ENCODE peak calls at places on chromosomes 16 and 17, in nine cellular contexts. One of them, this sample, is unnamed.

GRCh38 chr17:2344528-2344927 is 7.2 kb downstream of the SGSM2 start:
- DNase-seq in NCI-H1048: no peak
- DNase-seq in CD8-positive, alpha-beta memory T cell: no peak
- DNase-seq in NCI-H510A: no peak
- DNase-seq in gastrocnemius medialis: no peak
- DNase-seq in putamen: no peak
- DNase-seq in Calu3: no peak
- DNase-seq in mesendoderm: no peak
- DNase-seq in OCI-M1: no peak
- DNase-seq in this sample: no peak

GRCh38 chr16:54591816-54592246 is 305.2 kb upstream of the IRX3 start:
- DNase-seq in putamen: no peak
- DNase-seq in NCI-H1048: no peak
- DNase-seq in OCI-M1: no peak
- DNase-seq in mesendoderm: no peak
- DNase-seq in Calu3: no peak
- DNase-seq in CD8-positive, alpha-beta memory T cell: no peak
- DNase-seq in NCI-H510A: no peak
- DNase-seq in gastrocnemius medialis: no peak
- DNase-seq in this sample: no peak

GRCh38 chr17:4626734-4627256 is 14.7 kb downstream of the ALOX15 start:
- DNase-seq in mesendoderm: no peak
- DNase-seq in gastrocnemius medialis: no peak
- DNase-seq in NCI-H510A: no peak
- DNase-seq in putamen: no peak
- DNase-seq in NCI-H1048: no peak
- DNase-seq in CD8-positive, alpha-beta memory T cell: no peak
- DNase-seq in Calu3: no peak
- DNase-seq in OCI-M1: peak
- DNase-seq in this sample: no peak

GRCh38 chr16:495127-495748 is 32.3 kb upstream of the CAPN15 start:
- DNase-seq in putamen: no peak
- DNase-seq in mesendoderm: peak
- DNase-seq in NCI-H1048: no peak
- DNase-seq in CD8-positive, alpha-beta memory T cell: no peak
- DNase-seq in Calu3: peak
- DNase-seq in OCI-M1: peak
- DNase-seq in NCI-H510A: no peak
- DNase-seq in gastrocnemius medialis: no peak
- DNase-seq in this sample: peak

GRCh38 chr16:89217388-89218191 is at the start of gene ZNF778:
- DNase-seq in putamen: peak
- DNase-seq in NCI-H510A: peak
- DNase-seq in CD8-positive, alpha-beta memory T cell: peak
- DNase-seq in gastrocnemius medialis: peak
- DNase-seq in Calu3: peak
- DNase-seq in mesendoderm: peak
- DNase-seq in NCI-H1048: peak
- DNase-seq in OCI-M1: peak
- DNase-seq in this sample: peak

GRCh38 chr17:43018932-43019331 is 3.3 kb downstream of the VAT1 start:
- DNase-seq in Calu3: no peak
- DNase-seq in NCI-H1048: no peak
- DNase-seq in mesendoderm: no peak
- DNase-seq in CD8-positive, alpha-beta memory T cell: no peak
- DNase-seq in gastrocnemius medialis: no peak
- DNase-seq in putamen: no peak
- DNase-seq in NCI-H510A: no peak
- DNase-seq in OCI-M1: peak
- DNase-seq in this sample: peak

GRCh38 chr16:74563828-74564263 is 43.1 kb downstream of the GLG1 start:
- DNase-seq in mesendoderm: peak
- DNase-seq in OCI-M1: peak
- DNase-seq in gastrocnemius medialis: peak
- DNase-seq in NCI-H1048: no peak
- DNase-seq in CD8-positive, alpha-beta memory T cell: no peak
- DNase-seq in NCI-H510A: no peak
- DNase-seq in putamen: no peak
- DNase-seq in Calu3: peak
- DNase-seq in this sample: peak

GRCh38 chr16:396605-397004 is 394 bp upstream of the NME4 start:
- DNase-seq in CD8-positive, alpha-beta memory T cell: no peak
- DNase-seq in NCI-H1048: no peak
- DNase-seq in OCI-M1: peak
- DNase-seq in gastrocnemius medialis: no peak
- DNase-seq in NCI-H510A: no peak
- DNase-seq in putamen: no peak
- DNase-seq in mesendoderm: peak
- DNase-seq in Calu3: no peak
- DNase-seq in this sample: peak

GRCh38 chr16:68951991-68952877 is 108.9 kb downstream of the TANGO6 start:
- DNase-seq in putamen: no peak
- DNase-seq in NCI-H1048: no peak
- DNase-seq in mesendoderm: peak
- DNase-seq in OCI-M1: no peak
- DNase-seq in Calu3: no peak
- DNase-seq in gastrocnemius medialis: no peak
- DNase-seq in NCI-H510A: no peak
- DNase-seq in CD8-positive, alpha-beta memory T cell: no peak
- DNase-seq in this sample: no peak

GRCh38 chr16:58306327-58306726 is 11.5 kb upstream of the PRSS54 start:
- DNase-seq in NCI-H510A: no peak
- DNase-seq in mesendoderm: no peak
- DNase-seq in NCI-H1048: no peak
- DNase-seq in putamen: no peak
- DNase-seq in Calu3: peak
- DNase-seq in CD8-positive, alpha-beta memory T cell: peak
- DNase-seq in OCI-M1: peak
- DNase-seq in gastrocnemius medialis: no peak
- DNase-seq in this sample: peak

GRCh38 chr17:10633738-10634379 is 23.2 kb downstream of the MYH3 start:
- DNase-seq in gastrocnemius medialis: no peak
- DNase-seq in NCI-H510A: no peak
- DNase-seq in CD8-positive, alpha-beta memory T cell: no peak
- DNase-seq in Calu3: no peak
- DNase-seq in mesendoderm: no peak
- DNase-seq in putamen: no peak
- DNase-seq in OCI-M1: no peak
- DNase-seq in NCI-H1048: no peak
- DNase-seq in this sample: no peak

GRCh38 chr17:76872874-76873221 is 4.6 kb downstream of the MGAT5B start:
- DNase-seq in NCI-H510A: no peak
- DNase-seq in CD8-positive, alpha-beta memory T cell: no peak
- DNase-seq in mesendoderm: no peak
- DNase-seq in Calu3: no peak
- DNase-seq in gastrocnemius medialis: no peak
- DNase-seq in NCI-H1048: no peak
- DNase-seq in OCI-M1: no peak
- DNase-seq in putamen: no peak
- DNase-seq in this sample: no peak

GRCh38 chr16:56673916-56674315 is 4.3 kb downstream of the MT1H start:
- DNase-seq in NCI-H1048: no peak
- DNase-seq in CD8-positive, alpha-beta memory T cell: no peak
- DNase-seq in OCI-M1: peak
- DNase-seq in Calu3: no peak
- DNase-seq in mesendoderm: peak
- DNase-seq in gastrocnemius medialis: peak
- DNase-seq in putamen: no peak
- DNase-seq in NCI-H510A: no peak
- DNase-seq in this sample: peak

This sample was measured in KBM-7.